ENCODE peak calls at places on chromosomes 1 and 21, in five cellular contexts. U is activated effector memory CD4-positive, alpha-beta T cell treated with anti-CD3 and anti-CD28 coated beads, Interleukin-2, amount 50 U/mL, for 16 hours; R is bronchial epithelial cell; C is naive thymus-derived CD4-positive, alpha-beta T cell; M is endothelial cell. P is an unnamed sample.
A peak's percentile ranks its signal among the peaks of the same experiment; 100 is the strongest.

GRCh38 chr1:115507256-115507589 is 134.5 kb upstream of the VANGL1 start:
- DNase-seq in R (peak; percentile 54), M (peak; percentile 41), C (no peak), U (no peak), P (peak; percentile 41)

GRCh38 chr1:26582836-26583460 is 53.4 kb downstream of the RPS6KA1 start:
- DNase-seq in C (no peak), R (peak; percentile 30), M (no peak), U (peak; percentile 89), P (no peak)

GRCh38 chr1:233241782-233242181 is 53.7 kb downstream of the PCNX2 start:
- DNase-seq in C (no peak), U (no peak), R (no peak), M (no peak), P (no peak)

GRCh38 chr1:225341642-225342041 is 86.2 kb downstream of the LBR start:
- DNase-seq in U (no peak), C (no peak), M (no peak), R (no peak), P (no peak)

GRCh38 chr1:164576311-164577271 is 17.6 kb downstream of the PBX1 start:
- DNase-seq in C (no peak), U (no peak), R (no peak), M (peak; percentile 38), P (no peak)

GRCh38 chr1:182786223-182787001 is 3.2 kb upstream of the NPL start:
- DNase-seq in R (peak; percentile 62), U (peak; percentile 74), C (peak; percentile 5), M (peak; percentile 79), P (peak; percentile 81)

GRCh38 chr21:20443558-20444155 is 554.6 kb upstream of the NCAM2 start:
- DNase-seq in R (no peak), U (no peak), C (no peak), M (no peak), P (no peak)

GRCh38 chr1:94974824-94975223 is 47.9 kb upstream of the CNN3 start:
- DNase-seq in R (peak; percentile 86), M (no peak), U (no peak), C (no peak), P (peak; percentile 81)

GRCh38 chr1:65949230-65949626 is 156.5 kb downstream of the PDE4B start:
- DNase-seq in C (no peak), U (no peak), R (no peak), M (no peak), P (no peak)

GRCh38 chr1:33365560-33365997 is 44.7 kb upstream of the A3GALT2 start:
- DNase-seq in U (no peak), M (no peak), C (no peak), R (no peak), P (peak; percentile 79)

GRCh38 chr1:212613440-212614335 is 5.1 kb downstream of the ATF3 start:
- DNase-seq in R (peak; percentile 38), U (no peak), C (no peak), M (no peak), P (no peak)

GRCh38 chr1:229643996-229644748 is 18.1 kb downstream of the URB2 start:
- DNase-seq in U (no peak), M (no peak), R (no peak), C (no peak), P (peak; percentile 84)

GRCh38 chr1:90175490-90176157 is 180.7 kb downstream of the ZNF326 start:
- DNase-seq in R (peak; percentile 82), C (no peak), M (no peak), U (no peak), P (no peak)

GRCh38 chr1:190175320-190175719 is 302.3 kb downstream of the BRINP3 start:
- DNase-seq in R (no peak), M (no peak), U (no peak), C (no peak), P (no peak)

GRCh38 chr1:12201343-12202189 is 28.3 kb upstream of the VPS13D start:
- DNase-seq in U (no peak), M (no peak), R (no peak), C (no peak), P (peak; percentile 19)